ENCODE peak calls at places on chromosomes 7 and 10, in seven cellular contexts. H is transverse colon; Z is SJSA1; Q is fibroblast of pulmonary artery; X is GM23338; R is CD4-positive, CD25-positive, alpha-beta regulatory T cell; W is HCT116. F is an unnamed sample.

GRCh38 chr10:47167591-47167990 is 132.4 kb upstream of the GDF10 start:
- DNase-seq in H (no peak), X (no peak), Q (no peak), R (no peak), Z (no peak), W (no peak), F (no peak)

GRCh38 chr7:32536585-32536984 is 41.3 kb downstream of the AVL9 start:
- DNase-seq in R (no peak), W (peak), X (no peak), Q (peak), H (no peak), Z (no peak), F (no peak)

GRCh38 chr7:27397503-27397902 is 154.9 kb downstream of the EVX1 start:
- DNase-seq in R (no peak), Z (no peak), H (no peak), X (no peak), W (no peak), Q (no peak), F (no peak)

GRCh38 chr7:37285701-37286475 is 162.8 kb downstream of the ELMO1 start:
- DNase-seq in Z (no peak), X (no peak), H (peak), R (no peak), W (no peak), Q (peak), F (no peak)

GRCh38 chr7:22812350-22812749 is 10.3 kb downstream of the TOMM7 start:
- DNase-seq in Z (no peak), Q (no peak), H (no peak), X (no peak), R (no peak), W (no peak), F (no peak)

GRCh38 chr10:3173173-3173878 is 744 bp upstream of the PITRM1 start:
- DNase-seq in X (peak), W (peak), R (no peak), Q (no peak), Z (peak), H (peak), F (peak)

GRCh38 chr10:7410306-7410799 is 481 bp downstream of the SFMBT2 start:
- DNase-seq in X (peak), W (no peak), Q (peak), R (peak), H (peak), Z (no peak), F (peak)

GRCh38 chr10:51029172-51029641 is 45.1 kb upstream of the PRKG1 start:
- DNase-seq in R (no peak), H (no peak), Q (no peak), W (no peak), X (no peak), Z (no peak), F (no peak)

GRCh38 chr7:142445019-142445686 is 187.3 kb upstream of the PRSS58 start:
- DNase-seq in X (peak), Q (no peak), H (no peak), R (peak), Z (no peak), W (peak), F (no peak)

GRCh38 chr10:48439031-48439430 is 132.6 kb downstream of the MAPK8 start:
- DNase-seq in Q (peak), H (no peak), W (no peak), X (no peak), R (no peak), Z (no peak), F (no peak)

GRCh38 chr10:49534670-49535381 is 4.1 kb downstream of the ERCC6 start:
- DNase-seq in X (no peak), R (no peak), H (no peak), Q (peak), W (no peak), Z (no peak), F (no peak)

GRCh38 chr10:14425031-14425430 is 94.3 kb upstream of the FRMD4A start:
- DNase-seq in H (no peak), W (no peak), X (peak), R (no peak), Q (no peak), Z (no peak), F (no peak)

GRCh38 chr10:35089641-35090161 is 440 bp downstream of the CUL2 start:
- DNase-seq in X (peak), Q (peak), H (no peak), W (no peak), R (peak), Z (no peak), F (no peak)

GRCh38 chr10:69240455-69240854 is 20.3 kb downstream of the HKDC1 start:
- DNase-seq in W (no peak), R (no peak), H (no peak), X (no peak), Z (no peak), Q (no peak), F (peak)

GRCh38 chr7:76303057-76303828 is 770 bp downstream of the HSPB1 start:
- DNase-seq in H (peak), Q (peak), Z (peak), W (peak), R (peak), X (peak), F (peak)

GRCh38 chr10:91409869-91410637 is at the start of gene HECTD2:
- DNase-seq in Z (peak), R (peak), Q (peak), H (peak), W (peak), X (peak), F (peak)

GRCh38 chr10:28734940-28735759 is 57.8 kb downstream of the BAMBI start:
- DNase-seq in H (no peak), Q (peak), R (no peak), X (no peak), Z (peak), W (peak), F (no peak)

GRCh38 chr7:80039255-80039884 is 95.3 kb upstream of the GNAI1 start:
- DNase-seq in R (no peak), H (no peak), Q (peak), Z (no peak), W (no peak), X (no peak), F (no peak)

GRCh38 chr10:104220515-104220914 is 11.6 kb downstream of the CFAP43 start:
- DNase-seq in R (no peak), Q (no peak), Z (no peak), H (no peak), W (no peak), X (no peak), F (no peak)

GRCh38 chr7:1676550-1677071 is 6.5 kb downstream of the ELFN1 start:
- DNase-seq in W (no peak), H (no peak), R (no peak), Q (no peak), X (no peak), Z (peak), F (peak)

GRCh38 chr7:3120513-3120912 is 76.8 kb upstream of the CARD11 start:
- DNase-seq in Z (no peak), X (no peak), R (peak), Q (no peak), W (no peak), H (no peak), F (no peak)

GRCh38 chr10:94218496-94219183 is 144.1 kb downstream of the NOC3L start:
- DNase-seq in W (no peak), H (no peak), R (no peak), Q (no peak), Z (no peak), X (no peak), F (no peak)

GRCh38 chr10:103685880-103686669 is 169.3 kb downstream of the SH3PXD2A start:
- DNase-seq in Q (peak), W (peak), Z (peak), X (peak), H (peak), R (peak), F (peak)

GRCh38 chr7:74282748-74283459 is 6.3 kb upstream of the CLIP2 start:
- DNase-seq in X (peak), H (no peak), Z (no peak), R (no peak), W (no peak), Q (no peak), F (no peak)

GRCh38 chr7:28957822-28958234 is 302 bp downstream of the TRIL start:
- DNase-seq in X (peak), W (no peak), H (no peak), Z (no peak), Q (no peak), R (no peak), F (peak)

GRCh38 chr7:97971120-97971989 is 18.6 kb downstream of the OCM2 start:
- DNase-seq in W (no peak), H (peak), Q (peak), Z (no peak), R (no peak), X (peak), F (no peak)

GRCh38 chr10:103473261-103473671 is 5.8 kb downstream of the CALHM3 start:
- DNase-seq in Q (no peak), R (no peak), Z (no peak), X (no peak), W (no peak), H (no peak), F (no peak)

GRCh38 chr10:74875966-74876365 is 49.6 kb downstream of the KAT6B start:
- DNase-seq in W (no peak), R (no peak), H (no peak), X (no peak), Q (no peak), Z (no peak), F (no peak)

GRCh38 chr10:81367132-81367531 is 507.9 kb upstream of the NRG3 start:
- DNase-seq in W (no peak), R (no peak), Z (no peak), X (no peak), Q (no peak), H (no peak), F (no peak)

GRCh38 chr10:964988-965417 is 23.2 kb upstream of the GTPBP4 start:
- DNase-seq in H (no peak), X (no peak), Z (no peak), R (no peak), Q (no peak), W (no peak), F (no peak)

GRCh38 chr7:111958889-111959288 is 247.3 kb downstream of the DOCK4 start:
- DNase-seq in H (no peak), Q (no peak), R (no peak), W (no peak), Z (no peak), X (no peak), F (no peak)

GRCh38 chr10:68082815-68083395 is 7.8 kb upstream of the HERC4 start:
- DNase-seq in W (no peak), Z (no peak), X (peak), R (no peak), H (no peak), Q (peak), F (no peak)

GRCh38 chr7:108717771-108718170 is 148.1 kb downstream of the DNAJB9 start:
- DNase-seq in Q (no peak), R (no peak), W (no peak), X (no peak), H (no peak), Z (no peak), F (no peak)

GRCh38 chr7:147523056-147523455 is 1067.5 kb upstream of the C7orf33 start:
- DNase-seq in Q (no peak), Z (no peak), W (no peak), R (no peak), H (no peak), X (no peak), F (no peak)

GRCh38 chr7:10412426-10413019 is 561.1 kb upstream of the PHF14 start:
- DNase-seq in R (peak), X (peak), H (no peak), Z (no peak), Q (peak), W (peak), F (no peak)

GRCh38 chr10:7288060-7288690 is 122.7 kb downstream of the SFMBT2 start:
- DNase-seq in R (no peak), X (no peak), Z (no peak), Q (no peak), H (no peak), W (no peak), F (no peak)

GRCh38 chr7:38709123-38709522 is 78.0 kb upstream of the AMPH start:
- DNase-seq in X (no peak), Q (no peak), W (no peak), Z (no peak), R (no peak), H (no peak), F (no peak)

GRCh38 chr10:31101123-31101522 is 69.5 kb upstream of the ZNF438 start:
- DNase-seq in W (peak), X (no peak), Q (peak), H (no peak), Z (peak), R (no peak), F (no peak)

GRCh38 chr7:158955932-158956804 is 99.8 kb downstream of the DYNC2I1 start:
- DNase-seq in Z (peak), X (no peak), W (no peak), H (no peak), Q (no peak), R (no peak), F (no peak)

GRCh38 chr7:130379551-130380120 is 658 bp upstream of the CPA1 start:
- DNase-seq in X (no peak), Q (no peak), H (no peak), R (no peak), Z (no peak), W (no peak), F (no peak)

DNA sequence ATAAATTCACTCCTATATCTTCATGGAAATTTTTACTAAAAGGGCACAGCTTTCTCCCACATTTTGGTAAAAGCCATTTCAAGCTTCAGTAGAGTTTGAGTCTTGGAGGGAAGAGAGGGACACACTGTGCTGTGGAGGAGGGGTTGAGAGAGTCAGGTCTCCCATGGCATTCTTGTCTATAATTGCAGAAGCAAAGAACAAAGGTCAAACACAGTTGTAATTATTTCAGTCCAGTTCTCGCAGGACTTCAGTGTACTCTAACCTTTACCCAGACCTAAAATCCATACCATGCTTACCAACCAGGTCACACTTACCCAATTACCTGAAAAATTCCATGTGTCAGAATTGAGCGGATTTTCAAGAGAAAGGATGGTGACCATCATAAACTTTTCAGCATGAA is 298.4 kb downstream of the XPNPEP1 start:
- DNase-seq in Q (no peak), H (no peak), Z (no peak), W (no peak), R (no peak), X (no peak), F (no peak)
- H3K4me3 ChIP-seq in Q (no peak), H (no peak), Z (no peak), W (no peak), R (no peak), X (no peak), F (no peak)

GRCh38 chr10:18100664-18101063 is 39.6 kb upstream of the CACNB2 start:
- DNase-seq in Z (no peak), W (no peak), Q (peak), X (no peak), H (no peak), R (no peak), F (no peak)
- H3K4me3 ChIP-seq in Z (no peak), W (no peak), Q (no peak), X (no peak), H (no peak), R (no peak), F (no peak)

GRCh38 chr10:71320592-71320991 is 1.5 kb downstream of the SLC29A3 start:
- DNase-seq in W (no peak), Z (no peak), H (no peak), X (no peak), Q (no peak), R (no peak), F (no peak)

GRCh38 chr10:71316786-71317160 is 2.3 kb upstream of the SLC29A3 start:
- DNase-seq in H (no peak), W (no peak), Q (no peak), R (no peak), X (no peak), Z (no peak), F (no peak)

GRCh38 chr10:71319042-71319799 is at the start of gene SLC29A3:
- DNase-seq in R (peak), H (peak), Z (peak), X (peak), Q (peak), W (peak), F (peak)

GRCh38 chr10:71321386-71321785 is 2.3 kb downstream of the SLC29A3 start:
- DNase-seq in Q (no peak), X (no peak), H (no peak), R (no peak), Z (no peak), W (no peak), F (no peak)

GRCh38 chr10:71319800-71320392 is 837 bp downstream of the SLC29A3 start:
- DNase-seq in X (no peak), W (no peak), H (no peak), R (no peak), Z (no peak), Q (no peak), F (no peak)
- H3K4me3 ChIP-seq in X (peak), W (peak), H (peak), R (peak), Z (peak), Q (peak), F (peak)

GRCh38 chr10:93190377-93190776 is 116.7 kb downstream of the CYP26A1 start:
- DNase-seq in Z (no peak), W (no peak), Q (no peak), H (no peak), X (no peak), R (no peak), F (no peak)
- H3K4me3 ChIP-seq in Z (no peak), W (no peak), Q (no peak), H (no peak), X (no peak), R (no peak), F (no peak)

DNA sequence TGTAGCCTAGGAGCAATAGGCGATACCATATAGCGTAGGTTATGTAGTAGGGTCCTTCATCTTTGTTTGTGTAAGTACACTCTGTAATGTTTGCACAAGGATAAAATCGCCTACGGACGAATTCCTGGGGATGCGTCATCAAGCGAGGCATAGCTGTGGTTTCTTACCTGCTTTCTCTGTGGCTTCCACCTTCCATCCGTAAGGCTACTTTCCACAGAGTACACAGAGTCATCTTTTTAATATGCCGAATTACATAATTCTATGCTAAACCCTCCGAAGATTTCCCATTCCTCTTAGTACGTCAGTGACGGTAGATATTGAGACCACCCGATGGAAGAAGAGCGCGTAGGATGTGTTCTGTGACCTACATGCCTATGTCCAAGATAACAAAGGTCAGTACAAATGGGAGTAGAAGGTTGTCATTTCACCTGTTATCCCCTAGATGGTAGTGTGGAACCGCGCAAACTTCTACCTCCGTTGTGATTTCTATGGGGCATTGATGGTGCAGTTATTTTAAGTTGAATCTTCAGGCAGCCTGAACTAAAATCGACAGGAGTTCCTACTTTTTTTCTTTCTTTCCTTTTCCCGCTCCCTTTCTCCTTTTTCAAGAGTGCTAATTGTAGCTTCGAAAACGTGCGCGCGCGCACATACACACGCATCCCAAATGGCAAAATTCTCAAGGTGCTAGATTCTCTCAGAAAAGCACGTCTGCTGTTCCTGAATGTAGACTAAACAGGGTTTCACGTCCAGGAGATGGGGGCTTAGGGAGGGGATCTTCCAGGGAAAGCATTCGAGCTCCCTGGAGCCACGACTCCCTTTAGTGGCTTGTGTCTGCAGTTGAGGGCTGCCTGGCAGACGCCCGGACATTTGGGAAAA is 111.7 kb upstream of the MBL2 start:
- DNase-seq in W (peak), H (no peak), X (peak), R (no peak), Q (peak), Z (no peak), F (no peak)
- H3K4me3 ChIP-seq in W (no peak), H (no peak), X (no peak), R (no peak), Q (no peak), Z (no peak), F (no peak)

DNA sequence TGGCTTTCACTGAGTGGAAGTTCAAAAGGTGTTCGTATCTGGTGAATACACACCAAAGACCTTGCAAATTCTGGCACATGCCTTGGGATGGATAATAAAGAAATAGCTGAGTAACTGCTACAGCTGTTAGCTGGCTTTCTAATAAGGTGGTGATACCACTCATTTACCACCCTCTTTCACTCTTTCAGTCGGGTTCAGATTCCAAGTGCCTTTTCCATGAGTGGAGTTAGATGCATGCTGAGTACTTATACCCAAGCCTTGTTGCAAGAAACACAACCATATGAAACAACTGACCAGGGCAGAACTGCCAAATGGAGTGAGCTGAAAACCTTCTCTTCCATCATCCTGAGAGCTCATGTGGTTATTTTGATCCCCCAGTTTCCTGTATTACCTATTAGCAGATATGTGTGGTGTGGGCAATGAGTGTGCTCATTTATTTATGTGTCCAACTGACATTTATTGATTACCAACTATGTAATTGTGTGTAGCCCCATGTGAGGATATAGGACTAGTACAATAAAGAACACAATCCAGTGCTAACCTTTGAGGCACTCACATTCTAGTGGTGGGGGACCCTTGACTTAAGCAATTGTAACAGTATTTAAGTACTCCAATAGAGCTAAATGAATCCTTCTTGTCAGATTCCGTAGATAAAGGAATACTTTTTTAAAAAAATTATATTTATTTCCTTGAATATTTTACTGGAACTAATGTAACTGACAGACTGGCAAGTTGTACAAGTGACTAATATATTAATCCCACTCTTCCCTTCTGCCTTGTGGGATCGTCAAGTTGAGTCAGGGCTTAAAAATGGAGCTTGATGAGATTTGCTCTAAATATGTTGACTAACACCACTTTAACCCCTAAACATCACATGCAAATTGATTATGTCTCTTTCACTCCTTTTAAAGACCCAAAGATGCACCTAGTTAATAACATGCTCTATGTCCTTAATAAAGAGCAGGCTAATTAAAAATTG is 124.7 kb downstream of the ARID5B start:
- DNase-seq in Q (peak), X (no peak), R (no peak), W (no peak), Z (no peak), H (no peak), F (no peak)
- H3K4me3 ChIP-seq in Q (no peak), X (no peak), R (no peak), W (no peak), Z (no peak), H (no peak), F (no peak)

GRCh38 chr7:16648551-16648950 is 2.6 kb downstream of the BZW2 start:
- DNase-seq in Q (no peak), X (peak), R (no peak), Z (no peak), W (no peak), H (no peak), F (no peak)
- H3K4me3 ChIP-seq in Q (peak), X (peak), R (peak), Z (no peak), W (no peak), H (no peak), F (no peak)

GRCh38 chr10:129643266-129643665 is 176.2 kb downstream of the MGMT start:
- DNase-seq in Z (no peak), Q (no peak), R (no peak), H (no peak), W (no peak), X (no peak), F (no peak)
- H3K4me3 ChIP-seq in Z (no peak), Q (no peak), R (no peak), H (no peak), W (no peak), X (no peak), F (no peak)

GRCh38 chr7:6228363-6228762 is 44.1 kb downstream of the CYTH3 start:
- DNase-seq in Q (peak), X (peak), W (no peak), R (no peak), Z (no peak), H (no peak), F (no peak)
- H3K4me3 ChIP-seq in Q (peak), X (no peak), W (no peak), R (no peak), Z (no peak), H (no peak), F (no peak)